ENCODE peak calls at places on chromosomes 5 and 9, in four cellular contexts. E is stomach, T is Caco-2, L is sigmoid colon. H is an unnamed sample.
A peak's percentile ranks its signal among the peaks of the same experiment; 100 is the strongest.

GRCh38 chr5:149621415-149622098 is 40.3 kb downstream of the ARHGEF37 start:
- DNase-seq in T (no peak), L (no peak), E (no peak), H (no peak)

GRCh38 chr5:156758012-156758791 is 91.9 kb upstream of the PPP1R2B start:
- DNase-seq in L (no peak), T (no peak), E (no peak), H (no peak)

GRCh38 chr9:121597693-121598166 is 53.7 kb upstream of the DAB2IP start:
- DNase-seq in T (no peak), E (no peak), L (no peak), H (peak; percentile 55)

GRCh38 chr5:111742595-111742994 is 14.4 kb downstream of the NREP start:
- DNase-seq in L (no peak), T (no peak), E (no peak), H (peak; percentile 16)

GRCh38 chr5:138726848-138727247 is 26.4 kb upstream of the CTNNA1 start:
- DNase-seq in T (no peak), L (no peak), E (no peak), H (no peak)

GRCh38 chr9:122718038-122718437 is 5.8 kb upstream of the OR1L4 start:
- DNase-seq in T (no peak), L (no peak), E (no peak), H (no peak)

GRCh38 chr5:161544350-161544765 is 2.2 kb downstream of the GABRB2 start:
- DNase-seq in L (no peak), E (no peak), T (peak; percentile 42), H (no peak)

GRCh38 chr5:43561346-43561745 is 4.5 kb upstream of the PAIP1 start:
- DNase-seq in T (no peak), L (no peak), E (no peak), H (no peak)

GRCh38 chr5:138467711-138468132 is 2.4 kb downstream of the EGR1 start:
- DNase-seq in T (peak; percentile 56), E (peak; percentile 52), L (no peak), H (no peak)

GRCh38 chr5:7878381-7878873 is 9.5 kb downstream of the MTRR start:
- DNase-seq in E (no peak), L (no peak), T (no peak), H (no peak)

GRCh38 chr9:93467462-93467861 is 14.1 kb upstream of the FAM120AOS start:
- DNase-seq in L (no peak), E (peak; percentile 56), T (no peak), H (peak; percentile 32)

GRCh38 chr5:68464424-68464823 is 248.9 kb downstream of the PIK3R1 start:
- DNase-seq in E (no peak), L (no peak), T (no peak), H (no peak)

GRCh38 chr9:81193362-81194339 is 495.7 kb downstream of the TLE1 start:
- DNase-seq in L (no peak), E (no peak), T (no peak), H (no peak)

GRCh38 chr9:132978451-132979087 is at the start of gene GFI1B:
- DNase-seq in E (no peak), T (no peak), L (no peak), H (no peak)

GRCh38 chr5:17910318-17910717 is 276.1 kb downstream of the TAF11L14 start:
- DNase-seq in E (no peak), T (no peak), L (no peak), H (no peak)

GRCh38 chr9:116633444-116633843 is 53.7 kb upstream of the TRIM32 start:
- DNase-seq in T (no peak), E (no peak), L (no peak), H (no peak)

GRCh38 chr9:129459550-129460322 is 161.2 kb downstream of the C9orf50 start:
- DNase-seq in L (peak; percentile 70), T (no peak), E (no peak), H (peak; percentile 38)

GRCh38 chr9:127980056-127980705 is 608 bp downstream of the EEIG1 start:
- DNase-seq in E (peak; percentile 81), L (peak; percentile 75), T (peak; percentile 59), H (peak; percentile 76)

GRCh38 chr9:134589748-134590147 is 51.9 kb upstream of the COL5A1 start:
- DNase-seq in L (no peak), E (no peak), T (no peak), H (no peak)

GRCh38 chr5:170265527-170265926 is 32.0 kb downstream of the LCP2 start:
- DNase-seq in T (no peak), E (no peak), L (peak; percentile 86), H (peak; percentile 24)

GRCh38 chr5:58842851-58843250 is 260.0 kb downstream of the RAB3C start:
- DNase-seq in L (no peak), E (no peak), T (no peak), H (no peak)

GRCh38 chr5:150399158-150400019 is 13.3 kb downstream of the CD74 start:
- DNase-seq in T (no peak), L (no peak), E (no peak), H (no peak)

GRCh38 chr9:15178621-15179020 is 128.4 kb downstream of the TTC39B start:
- DNase-seq in L (no peak), E (no peak), T (no peak), H (no peak)

GRCh38 chr5:143006511-143006910 is 236.3 kb downstream of the ARHGAP26 start:
- DNase-seq in E (no peak), L (no peak), T (no peak), H (no peak)

GRCh38 chr5:35436441-35437057 is 181.1 kb upstream of the SPEF2 start:
- DNase-seq in T (no peak), E (no peak), L (no peak), H (no peak)

GRCh38 chr9:117869287-117869686 is 165.1 kb downstream of the TLR4 start:
- DNase-seq in L (no peak), T (no peak), E (no peak), H (no peak)

GRCh38 chr9:127915801-127916664 is 808 bp downstream of the ST6GALNAC4 start:
- DNase-seq in L (no peak), E (no peak), T (no peak), H (peak; percentile 56)

GRCh38 chr5:133688386-133688785 is 76.0 kb upstream of the FSTL4 start:
- DNase-seq in T (no peak), E (no peak), L (no peak), H (no peak)

GRCh38 chr9:78618735-78619134 is 321.8 kb downstream of the PSAT1 start:
- DNase-seq in E (no peak), L (no peak), T (no peak), H (no peak)

GRCh38 chr5:14695152-14695551 is 30.6 kb downstream of the OTULIN start:
- DNase-seq in T (no peak), E (no peak), L (no peak), H (no peak)
- H3K36me3 ChIP-seq in T (no peaks in the 10 kb centered on the region), E (peaks cover 85% of the 10 kb centered on the region), L (peaks cover 22% of the 10 kb centered on the region), H (no peaks in the 10 kb centered on the region)

GRCh38 chr5:55982957-55983381 is 11.8 kb downstream of the IL6ST start:
- DNase-seq in L (no peak), T (peak; percentile 50), E (peak; percentile 36), H (peak; percentile 58)
- TF ChIP-seq CTCF in L (no peak), T (peak; percentile 57), E (peak; percentile 43), H (no peak)

DNA sequence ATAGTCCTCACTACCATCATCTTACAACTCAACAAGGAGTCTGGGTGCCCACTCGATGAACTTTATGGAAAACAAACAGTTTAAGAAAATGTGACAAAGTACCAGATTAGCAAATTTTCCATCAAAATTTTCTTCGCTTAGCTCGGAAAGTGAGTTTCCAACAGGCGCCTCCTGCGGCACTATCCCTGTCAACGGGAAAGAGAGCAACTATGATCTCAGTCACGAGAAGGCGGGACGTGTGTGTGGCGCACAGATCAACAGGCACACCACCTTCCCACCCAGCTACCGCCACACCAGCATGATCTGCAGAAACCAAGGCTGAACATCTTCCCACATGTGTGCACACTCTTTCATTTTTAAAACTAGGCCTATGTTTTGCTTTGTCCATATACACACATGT is 13.7 kb upstream of the INPP5E start:
- DNase-seq in L (no peak), T (no peak), E (no peak), H (no peak)
- H3K36me3 ChIP-seq in L (peaks cover 78% of the 10 kb centered on the region), T (peaks cover 3% of the 10 kb centered on the region), E (peaks cover 100% of the 10 kb centered on the region), H (peaks cover 8% of the 10 kb centered on the region)

GRCh38 chr5:83802686-83803085 is 82.0 kb upstream of the HAPLN1 start:
- DNase-seq in L (no peak), E (no peak), T (no peak), H (no peak)
- TF ChIP-seq CTCF in L (no peak), E (no peak), T (no peak), H (no peak)

GRCh38 chr5:56881571-56881970 is 27.8 kb upstream of the SETD9 start:
- DNase-seq in L (no peak), T (no peak), E (no peak), H (no peak)
- H3K36me3 ChIP-seq in L (peaks cover 15% of the 10 kb centered on the region), T (peaks cover 2% of the 10 kb centered on the region), E (peaks cover 100% of the 10 kb centered on the region), H (no peaks in the 10 kb centered on the region)

H was measured in mucosa of descending colon.